ENCODE peak calls at places on chromosomes 1 and 21, in eight cellular contexts. H is adrenal gland; C is activated effector memory CD4-positive, alpha-beta T cell treated with Interleukin-2 at 50 U/mL for 16 hours; F is NCI-H446; W is globus pallidus; J is caudate nucleus; E is HTR-8/SVneo; L is T-cell. Y is an unnamed sample.

GRCh38 chr1:172394167-172394751 is 26.2 kb upstream of the C1orf105 start:
- DNase-seq in H (peak; percentile 75), F (no peak), E (no peak), L (peak; percentile 67), J (no peak), W (peak; percentile 74), C (peak; percentile 52), Y (no peak)

GRCh38 chr1:53087332-53088285 is 25.6 kb downstream of the PODN start:
- DNase-seq in H (no peak), J (no peak), F (no peak), L (no peak), E (no peak), W (no peak), C (no peak), Y (no peak)

GRCh38 chr1:94899756-94900155 is 27.2 kb downstream of the CNN3 start:
- DNase-seq in E (no peak), F (no peak), C (no peak), J (no peak), L (no peak), W (no peak), H (no peak), Y (no peak)

GRCh38 chr1:29802181-29803068 is 566.1 kb downstream of the PTPRU start:
- DNase-seq in H (peak; percentile 48), E (no peak), C (no peak), W (no peak), J (no peak), F (no peak), L (no peak), Y (no peak)

GRCh38 chr1:152112101-152112884 is 3.0 kb downstream of the TCHH start:
- DNase-seq in H (no peak), J (peak; percentile 7), W (no peak), L (no peak), E (no peak), C (no peak), F (no peak), Y (no peak)

GRCh38 chr1:15756143-15757015 is 2.2 kb upstream of the FBLIM1 start:
- DNase-seq in H (no peak), L (no peak), F (no peak), J (no peak), W (peak; percentile 34), C (no peak), E (no peak), Y (no peak)

GRCh38 chr21:23438081-23438480 is 2169.2 kb downstream of the MRPL39 start:
- DNase-seq in L (no peak), H (no peak), W (no peak), F (no peak), E (no peak), C (no peak), J (no peak), Y (no peak)

GRCh38 chr1:28136636-28137613 is 39.6 kb downstream of the PTAFR start:
- DNase-seq in C (no peak), H (no peak), L (no peak), W (no peak), F (no peak), E (no peak), J (no peak), Y (no peak)

GRCh38 chr1:219088778-219089557 is 84.7 kb upstream of the LYPLAL1 start:
- DNase-seq in C (no peak), H (peak; percentile 70), L (peak; percentile 6), F (no peak), J (no peak), E (peak; percentile 48), W (peak; percentile 16), Y (no peak)

GRCh38 chr21:29673096-29673610 is 266.6 kb downstream of the GRIK1 start:
- DNase-seq in L (no peak), H (no peak), J (no peak), F (no peak), C (no peak), W (no peak), E (no peak), Y (no peak)

GRCh38 chr1:231122143-231122542 is 39.7 kb upstream of the TRIM67 start:
- DNase-seq in L (no peak), F (no peak), J (no peak), W (no peak), H (no peak), E (no peak), C (no peak), Y (no peak)

GRCh38 chr1:208154679-208155078 is 89.5 kb downstream of the PLXNA2 start:
- DNase-seq in L (no peak), E (no peak), H (no peak), C (no peak), F (no peak), J (no peak), W (no peak), Y (no peak)

GRCh38 chr21:34736116-34736870 is 67.5 kb downstream of the CLIC6 start:
- DNase-seq in E (peak; percentile 27), J (no peak), C (no peak), H (no peak), F (no peak), W (no peak), L (no peak), Y (no peak)

GRCh38 chr1:61432616-61433388 is 292.1 kb downstream of the TM2D1 start:
- DNase-seq in J (no peak), E (no peak), L (no peak), F (no peak), H (no peak), W (no peak), C (no peak), Y (no peak)

GRCh38 chr1:194865367-194865766 is 1679.0 kb upstream of the B3GALT2 start:
- DNase-seq in W (no peak), J (no peak), E (no peak), F (no peak), L (no peak), H (no peak), C (no peak), Y (no peak)

GRCh38 chr1:202618387-202619022 is 91.7 kb downstream of the SYT2 start:
- DNase-seq in E (peak; percentile 45), F (no peak), W (no peak), H (no peak), J (no peak), C (no peak), L (no peak), Y (no peak)

GRCh38 chr1:12056331-12056841 is 6.7 kb upstream of the TNFRSF8 start:
- DNase-seq in H (no peak), J (no peak), W (no peak), C (no peak), F (no peak), L (no peak), E (no peak), Y (no peak)

GRCh38 chr1:240352769-240353168 is 259.2 kb downstream of the GREM2 start:
- DNase-seq in W (no peak), E (peak; percentile 32), F (no peak), L (no peak), C (no peak), J (no peak), H (no peak), Y (no peak)

GRCh38 chr1:41152622-41153044 is 89.5 kb downstream of the SCMH1 start:
- DNase-seq in F (peak; percentile 37), C (no peak), H (no peak), W (no peak), E (peak; percentile 12), J (no peak), L (no peak), Y (no peak)

GRCh38 chr1:2459757-2460156 is 16.3 kb upstream of the PLCH2 start:
- DNase-seq in C (no peak), W (peak; percentile 90), F (no peak), H (peak; percentile 85), L (no peak), E (no peak), J (peak; percentile 38), Y (peak; percentile 87)

GRCh38 chr1:58815069-58815679 is 31.3 kb upstream of the JUN start:
- DNase-seq in F (no peak), L (peak; percentile 31), W (peak; percentile 28), E (peak; percentile 73), C (peak; percentile 46), H (peak; percentile 94), J (no peak), Y (peak; percentile 92)

GRCh38 chr1:57704811-57705210 is 281.0 kb upstream of the DAB1 start:
- DNase-seq in C (no peak), F (no peak), E (no peak), H (no peak), J (no peak), W (no peak), L (no peak), Y (no peak)

GRCh38 chr1:165290143-165290542 is 66.4 kb downstream of the LMX1A start:
- DNase-seq in H (no peak), J (no peak), L (no peak), E (no peak), W (no peak), F (peak; percentile 72), C (no peak), Y (no peak)

GRCh38 chr1:51906306-51907078 is 28.0 kb upstream of the NRDC start:
- DNase-seq in C (no peak), F (peak; percentile 13), L (no peak), H (no peak), W (peak; percentile 78), J (no peak), E (peak; percentile 23), Y (no peak)

GRCh38 chr21:38628426-38628825 is 130.1 kb upstream of the ERG start:
- DNase-seq in J (no peak), L (no peak), C (no peak), W (no peak), F (no peak), E (no peak), H (no peak), Y (no peak)

GRCh38 chr1:119372493-119373086 is 4.0 kb downstream of the HAO2 start:
- DNase-seq in F (no peak), H (peak; percentile 85), L (no peak), W (no peak), J (no peak), C (no peak), E (peak; percentile 5), Y (peak; percentile 53)

GRCh38 chr1:78143152-78143551 is 97.4 kb downstream of the GIPC2 start:
- DNase-seq in W (no peak), F (no peak), C (no peak), J (no peak), E (no peak), L (no peak), H (no peak), Y (no peak)

GRCh38 chr21:17495680-17496079 is 17.2 kb upstream of the CXADR start:
- DNase-seq in W (no peak), J (no peak), E (no peak), H (no peak), C (no peak), L (no peak), F (peak; percentile 88), Y (no peak)

GRCh38 chr1:240765732-240766363 is 153.9 kb upstream of the GREM2 start:
- DNase-seq in J (no peak), L (no peak), W (no peak), E (peak; percentile 69), C (no peak), F (no peak), H (no peak), Y (no peak)

GRCh38 chr1:179187043-179187442 is 42.4 kb downstream of the ABL2 start:
- DNase-seq in H (no peak), F (no peak), L (no peak), W (no peak), E (no peak), C (no peak), J (no peak), Y (no peak)

GRCh38 chr1:116435806-116436486 is 62.9 kb downstream of the ATP1A1 start:
- DNase-seq in H (no peak), C (no peak), E (no peak), J (no peak), W (no peak), F (no peak), L (no peak), Y (no peak)

GRCh38 chr21:34626131-34626530 is 11.2 kb upstream of the RCAN1 start:
- DNase-seq in F (no peak), L (no peak), E (no peak), H (peak; percentile 5), C (no peak), W (no peak), J (no peak), Y (no peak)

GRCh38 chr1:32755098-32755809 is 52.7 kb upstream of the SYNC start:
- DNase-seq in W (no peak), J (no peak), C (no peak), F (no peak), H (no peak), E (no peak), L (no peak), Y (no peak)

Y was measured in left lobe of liver.